ENCODE peak calls at places on chromosomes 16 and 17, in six cellular contexts. One of them, this sample, is unnamed.

GRCh38 chr16:82280867-82281266 is 110.8 kb upstream of the MPHOSPH6 start:
- DNase-seq in tibial nerve: no peak
- DNase-seq in uterus: no peak
- DNase-seq in BE2C: no peak
- DNase-seq in Panc1: no peak
- DNase-seq in GM12865: peak
- DNase-seq in this sample: no peak

GRCh38 chr16:56327929-56328258 is 97.5 kb downstream of the AMFR start:
- DNase-seq in GM12865: no peak
- DNase-seq in BE2C: no peak
- DNase-seq in Panc1: no peak
- DNase-seq in uterus: no peak
- DNase-seq in tibial nerve: no peak
- DNase-seq in this sample: no peak

GRCh38 chr17:55722016-55722706 is 503 bp downstream of the TMEM100 start:
- DNase-seq in tibial nerve: no peak
- DNase-seq in uterus: no peak
- DNase-seq in GM12865: no peak
- DNase-seq in BE2C: no peak
- DNase-seq in Panc1: no peak
- DNase-seq in this sample: no peak

GRCh38 chr17:77398274-77398673 is 257.5 kb downstream of the SEC14L1 start:
- DNase-seq in Panc1: no peak
- DNase-seq in BE2C: no peak
- DNase-seq in GM12865: no peak
- DNase-seq in uterus: no peak
- DNase-seq in tibial nerve: no peak
- DNase-seq in this sample: no peak

GRCh38 chr16:28292731-28293588 is 635 bp downstream of the SBK1 start:
- DNase-seq in GM12865: no peak
- DNase-seq in Panc1: no peak
- DNase-seq in tibial nerve: no peak
- DNase-seq in BE2C: no peak
- DNase-seq in uterus: no peak
- DNase-seq in this sample: peak

GRCh38 chr16:2209258-2210008 is 1.2 kb downstream of the BRICD5 start:
- DNase-seq in uterus: no peak
- DNase-seq in BE2C: no peak
- DNase-seq in tibial nerve: no peak
- DNase-seq in Panc1: no peak
- DNase-seq in GM12865: no peak
- DNase-seq in this sample: no peak

GRCh38 chr16:53913082-53913870 is 209.3 kb downstream of the FTO start:
- DNase-seq in uterus: peak
- DNase-seq in GM12865: no peak
- DNase-seq in tibial nerve: peak
- DNase-seq in BE2C: peak
- DNase-seq in Panc1: no peak
- DNase-seq in this sample: peak

GRCh38 chr17:11441004-11441403 is 157.3 kb upstream of the DNAH9 start:
- DNase-seq in uterus: no peak
- DNase-seq in BE2C: no peak
- DNase-seq in GM12865: no peak
- DNase-seq in tibial nerve: no peak
- DNase-seq in Panc1: no peak
- DNase-seq in this sample: no peak

GRCh38 chr16:85556456-85557082 is 56.6 kb upstream of the GSE1 start:
- DNase-seq in BE2C: peak
- DNase-seq in tibial nerve: no peak
- DNase-seq in uterus: peak
- DNase-seq in GM12865: peak
- DNase-seq in Panc1: no peak
- DNase-seq in this sample: peak

GRCh38 chr16:851871-852270 is 51.3 kb upstream of the GNG13 start:
- DNase-seq in Panc1: no peak
- DNase-seq in BE2C: no peak
- DNase-seq in uterus: no peak
- DNase-seq in GM12865: no peak
- DNase-seq in tibial nerve: no peak
- DNase-seq in this sample: no peak

GRCh38 chr16:70795513-70795912 is 5.4 kb downstream of the VAC14 start:
- DNase-seq in Panc1: no peak
- DNase-seq in tibial nerve: no peak
- DNase-seq in BE2C: no peak
- DNase-seq in uterus: no peak
- DNase-seq in GM12865: no peak
- DNase-seq in this sample: no peak

GRCh38 chr16:5738586-5738985 is 641.0 kb upstream of the EEF2KMT start:
- DNase-seq in Panc1: no peak
- DNase-seq in BE2C: no peak
- DNase-seq in GM12865: no peak
- DNase-seq in tibial nerve: no peak
- DNase-seq in uterus: no peak
- DNase-seq in this sample: no peak

GRCh38 chr17:48052956-48053757 is 5.0 kb downstream of the NFE2L1 start:
- DNase-seq in GM12865: no peak
- DNase-seq in uterus: peak
- DNase-seq in BE2C: peak
- DNase-seq in Panc1: no peak
- DNase-seq in tibial nerve: peak
- DNase-seq in this sample: no peak

GRCh38 chr17:48051278-48051677 is 3.1 kb downstream of the NFE2L1 start:
- DNase-seq in GM12865: no peak
- DNase-seq in tibial nerve: no peak
- DNase-seq in Panc1: no peak
- DNase-seq in uterus: peak
- DNase-seq in BE2C: no peak
- DNase-seq in this sample: no peak

GRCh38 chr17:48053758-48054237 is 5.6 kb downstream of the NFE2L1 start:
- DNase-seq in BE2C: no peak
- DNase-seq in uterus: no peak
- DNase-seq in tibial nerve: no peak
- DNase-seq in Panc1: no peak
- DNase-seq in GM12865: no peak
- DNase-seq in this sample: no peak

GRCh38 chr17:48054238-48055185 is 6.4 kb downstream of the NFE2L1 start:
- DNase-seq in GM12865: no peak
- DNase-seq in uterus: peak
- DNase-seq in BE2C: peak
- DNase-seq in tibial nerve: peak
- DNase-seq in Panc1: no peak
- DNase-seq in this sample: no peak

DNA sequence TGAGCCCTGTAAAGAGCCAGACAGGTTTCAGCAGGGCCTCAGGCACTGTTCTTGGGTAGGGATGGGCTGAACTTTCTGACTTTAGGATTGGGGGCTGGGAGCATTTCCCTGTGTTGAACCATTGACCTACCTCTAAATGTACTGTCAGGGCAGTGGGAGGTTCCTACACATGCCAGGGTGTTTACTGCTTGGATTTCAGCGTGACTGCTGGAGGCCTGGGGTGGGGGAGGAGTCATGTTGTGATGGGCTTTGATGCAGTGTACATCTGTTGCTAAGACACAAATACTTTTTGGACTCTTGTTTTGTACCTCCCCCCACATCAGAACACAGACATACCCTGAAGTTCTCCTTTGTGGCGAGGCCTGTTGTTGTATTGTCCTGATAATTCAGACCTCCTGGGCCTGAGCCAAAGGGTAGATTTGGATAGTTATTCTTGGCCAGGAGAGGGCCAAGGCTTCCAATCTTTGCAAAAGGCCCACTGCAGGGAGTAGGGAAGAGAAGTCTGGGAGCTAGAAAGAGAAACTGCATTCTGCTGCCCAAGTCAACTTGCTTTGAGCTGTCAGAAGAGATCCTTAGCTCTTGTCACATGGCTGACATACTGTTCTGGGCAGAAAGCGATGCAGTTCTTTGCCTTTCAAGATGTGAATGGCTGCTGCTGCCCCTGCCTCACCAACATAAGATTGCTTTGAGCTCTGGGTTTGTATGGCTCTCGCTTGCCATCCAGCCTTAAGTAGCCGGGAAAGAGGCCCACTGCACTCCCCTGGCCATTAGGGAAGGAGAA is 3.7 kb downstream of the NFE2L1 start:
- DNase-seq in GM12865: no peak
- DNase-seq in Panc1: no peak
- DNase-seq in tibial nerve: peak
- DNase-seq in BE2C: peak
- DNase-seq in uterus: peak
- DNase-seq in this sample: no peak
- TF ChIP-seq CTCF in GM12865: no peak
- TF ChIP-seq CTCF in Panc1: no peak
- TF ChIP-seq CTCF in tibial nerve: no peak
- TF ChIP-seq CTCF in BE2C: peak
- TF ChIP-seq CTCF in uterus: no peak
- TF ChIP-seq CTCF in this sample: no peak

DNA sequence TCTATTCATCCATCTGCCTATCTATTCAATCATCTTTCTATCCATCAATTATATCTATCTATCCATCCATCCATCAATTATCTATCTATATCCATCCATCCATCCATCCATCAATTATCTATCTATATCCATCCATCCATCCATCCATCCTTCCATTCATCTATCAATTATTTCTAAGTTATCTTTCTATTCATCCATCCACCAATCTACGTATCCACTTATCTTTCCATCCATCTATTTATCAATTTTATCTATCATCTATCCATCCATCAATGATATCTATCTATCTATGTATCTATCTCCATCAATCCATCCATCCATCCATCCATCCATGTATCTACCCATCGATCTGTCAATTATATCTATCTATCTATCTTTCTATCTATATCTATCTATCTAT is 158.4 kb upstream of the ZKSCAN2 start:
- DNase-seq in Panc1: no peak
- DNase-seq in BE2C: no peak
- DNase-seq in GM12865: no peak
- DNase-seq in tibial nerve: no peak
- DNase-seq in uterus: no peak
- DNase-seq in this sample: no peak
- TF ChIP-seq CTCF in Panc1: no peak
- TF ChIP-seq CTCF in BE2C: no peak
- TF ChIP-seq CTCF in GM12865: no peak
- TF ChIP-seq CTCF in tibial nerve: no peak
- TF ChIP-seq CTCF in uterus: no peak
- TF ChIP-seq CTCF in this sample: no peak

GRCh38 chr17:14768923-14769322 is 468.0 kb downstream of the HS3ST3B1 start:
- DNase-seq in uterus: no peak
- DNase-seq in BE2C: no peak
- DNase-seq in Panc1: no peak
- DNase-seq in GM12865: no peak
- DNase-seq in tibial nerve: no peak
- DNase-seq in this sample: no peak
- TF ChIP-seq CTCF in uterus: no peak
- TF ChIP-seq CTCF in BE2C: no peak
- TF ChIP-seq CTCF in Panc1: no peak
- TF ChIP-seq CTCF in GM12865: no peak
- TF ChIP-seq CTCF in tibial nerve: no peak
- TF ChIP-seq CTCF in this sample: no peak

DNA sequence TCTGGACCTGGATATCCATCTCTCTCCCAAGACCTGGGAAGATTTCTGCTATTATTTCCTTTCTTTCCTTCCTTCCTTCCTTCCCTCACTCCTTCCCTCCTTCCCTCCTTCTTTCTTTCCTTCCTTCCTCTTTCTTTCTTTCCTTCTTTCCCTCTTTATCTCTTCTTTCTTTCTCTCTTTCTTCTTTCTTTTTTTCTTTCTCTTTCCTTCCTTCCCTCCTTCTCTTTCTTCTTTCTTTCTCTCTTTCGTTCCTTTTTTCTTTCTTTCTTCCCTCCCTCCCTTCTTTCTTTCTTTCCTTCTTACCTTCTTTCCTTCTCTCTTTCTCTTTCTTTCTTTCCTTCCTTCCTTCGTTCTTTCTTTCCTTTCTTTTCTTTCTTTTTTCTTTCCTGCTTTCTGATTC is 37.8 kb upstream of the N4BP1 start:
- DNase-seq in Panc1: no peak
- DNase-seq in BE2C: no peak
- DNase-seq in GM12865: no peak
- DNase-seq in uterus: no peak
- DNase-seq in tibial nerve: no peak
- DNase-seq in this sample: no peak
- TF ChIP-seq CTCF in Panc1: no peak
- TF ChIP-seq CTCF in BE2C: no peak
- TF ChIP-seq CTCF in GM12865: no peak
- TF ChIP-seq CTCF in uterus: no peak
- TF ChIP-seq CTCF in tibial nerve: no peak
- TF ChIP-seq CTCF in this sample: peak

GRCh38 chr17:44736551-44737240 is 22.1 kb upstream of the ADAM11 start:
- DNase-seq in uterus: no peak
- DNase-seq in BE2C: no peak
- DNase-seq in GM12865: no peak
- DNase-seq in Panc1: no peak
- DNase-seq in tibial nerve: no peak
- DNase-seq in this sample: no peak

GRCh38 chr17:44734272-44734671 is 24.5 kb upstream of the ADAM11 start:
- DNase-seq in uterus: no peak
- DNase-seq in GM12865: no peak
- DNase-seq in BE2C: no peak
- DNase-seq in Panc1: no peak
- DNase-seq in tibial nerve: no peak
- DNase-seq in this sample: no peak

GRCh38 chr17:44738214-44738906 is 20.4 kb upstream of the ADAM11 start:
- DNase-seq in BE2C: no peak
- DNase-seq in GM12865: peak
- DNase-seq in tibial nerve: no peak
- DNase-seq in uterus: no peak
- DNase-seq in Panc1: no peak
- DNase-seq in this sample: no peak

DNA sequence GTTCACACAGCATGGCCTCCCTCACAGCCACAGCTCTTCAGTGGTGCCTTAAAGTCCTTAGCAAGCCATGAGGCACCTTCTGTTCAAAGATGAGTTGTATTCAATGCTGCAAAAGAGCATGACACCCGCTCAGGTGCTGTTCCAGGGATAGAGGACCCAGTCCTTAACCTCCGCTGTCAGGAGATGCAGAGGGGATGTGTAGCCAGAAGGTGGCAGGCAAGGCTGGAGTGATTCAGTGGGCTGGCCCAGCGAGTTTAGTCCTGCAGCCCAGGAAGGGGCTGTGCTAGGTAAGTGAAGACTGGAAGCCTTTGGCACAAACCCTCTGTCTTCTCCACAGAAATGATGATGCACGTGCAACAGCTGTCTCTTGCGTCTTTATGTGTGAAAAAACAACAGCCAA is 25.0 kb upstream of the ADAM11 start:
- DNase-seq in uterus: no peak
- DNase-seq in BE2C: peak
- DNase-seq in tibial nerve: no peak
- DNase-seq in GM12865: no peak
- DNase-seq in Panc1: no peak
- DNase-seq in this sample: no peak
- TF ChIP-seq CTCF in uterus: no peak
- TF ChIP-seq CTCF in BE2C: peak
- TF ChIP-seq CTCF in tibial nerve: no peak
- TF ChIP-seq CTCF in GM12865: no peak
- TF ChIP-seq CTCF in Panc1: no peak
- TF ChIP-seq CTCF in this sample: no peak

This sample was measured in activated CD8-positive, alpha-beta T cell treated with anti-CD3 and anti-CD28 coated beads for 36 hours.